ENCODE peak calls at places on chromosome 20, in nine cellular contexts. B, D, R, U, J, O, T, V and M are unnamed samples.

GRCh38 chr20:58433759-58434158 is 44.7 kb downstream of the VAPB start:
- DNase-seq in B (peak; percentile 77), D (no peak), R (peak; percentile 54), U (no peak), J (peak; percentile 72), O (no peak), T (no peak), V (peak; percentile 64), M (peak; percentile 74)

GRCh38 chr20:52754366-52754765 is 217.8 kb upstream of the TSHZ2 start:
- DNase-seq in B (no peak), D (no peak), R (peak; percentile 2), U (no peak), J (no peak), O (no peak), T (no peak), V (peak; percentile 17), M (no peak)

GRCh38 chr20:8515810-8516435 is 383.9 kb downstream of the PLCB1 start:
- DNase-seq in B (no peak), D (no peak), R (no peak), U (no peak), J (no peak), O (no peak), T (peak; percentile 22), V (no peak), M (no peak)

GRCh38 chr20:3239026-3239866 is at the start of gene SLC4A11:
- DNase-seq in B (no peak), D (no peak), R (peak; percentile 90), U (peak; percentile 71), J (no peak), O (peak; percentile 67), T (no peak), V (peak; percentile 62), M (peak; percentile 70)

GRCh38 chr20:2652724-2653510 is 485 bp downstream of the NOP56 start:
- DNase-seq in B (peak; percentile 2), D (no peak), R (no peak), U (peak; percentile 34), J (no peak), O (no peak), T (no peak), V (no peak), M (no peak)

GRCh38 chr20:1494436-1494835 is 3.2 kb upstream of the SIRPB2 start:
- DNase-seq in B (no peak), D (no peak), R (no peak), U (no peak), J (no peak), O (no peak), T (no peak), V (no peak), M (no peak)

GRCh38 chr20:49203746-49204145 is 15.5 kb upstream of the DDX27 start:
- DNase-seq in B (no peak), D (no peak), R (no peak), U (no peak), J (no peak), O (no peak), T (no peak), V (no peak), M (no peak)

GRCh38 chr20:17501701-17502100 is 29.5 kb downstream of the BFSP1 start:
- DNase-seq in B (no peak), D (no peak), R (no peak), U (no peak), J (no peak), O (no peak), T (no peak), V (no peak), M (no peak)

GRCh38 chr20:32538526-32538918 is 46.6 kb downstream of the NOL4L start:
- DNase-seq in B (peak; percentile 10), D (no peak), R (no peak), U (no peak), J (no peak), O (no peak), T (no peak), V (no peak), M (no peak)

GRCh38 chr20:44886828-44887227 is 1.3 kb downstream of the YWHAB start:
- DNase-seq in B (no peak), D (no peak), R (no peak), U (no peak), J (no peak), O (no peak), T (no peak), V (no peak), M (no peak)

GRCh38 chr20:48656661-48657211 is 171.1 kb downstream of the PREX1 start:
- DNase-seq in B (no peak), D (no peak), R (no peak), U (no peak), J (no peak), O (no peak), T (no peak), V (no peak), M (no peak)

GRCh38 chr20:9597547-9597946 is 83.2 kb downstream of the LAMP5 start:
- DNase-seq in B (no peak), D (no peak), R (peak; percentile 80), U (no peak), J (no peak), O (no peak), T (no peak), V (no peak), M (no peak)

GRCh38 chr20:37941332-37941731 is 38.4 kb downstream of the VSTM2L start:
- DNase-seq in B (no peak), D (no peak), R (no peak), U (no peak), J (no peak), O (no peak), T (no peak), V (no peak), M (no peak)
- TF ChIP-seq CTCF in B (peak; percentile 56), D (no peak), R (no peak), U (peak; percentile 13), J (peak; percentile 28), O (peak; percentile 87), T (peak; percentile 37), V (no peak), M (no peak)

GRCh38 chr20:62822788-62823651 is 6.2 kb downstream of the COL9A3 start:
- DNase-seq in B (no peak), D (no peak), R (peak; percentile 57), U (no peak), J (no peak), O (no peak), T (no peak), V (no peak), M (peak; percentile 29)
- TF ChIP-seq CTCF in B (peak; percentile 52), D (no peak), R (peak; percentile 50), U (no peak), J (peak; percentile 24), O (peak; percentile 66), T (peak; percentile 51), V (peak; percentile 29), M (peak; percentile 15)

DNA sequence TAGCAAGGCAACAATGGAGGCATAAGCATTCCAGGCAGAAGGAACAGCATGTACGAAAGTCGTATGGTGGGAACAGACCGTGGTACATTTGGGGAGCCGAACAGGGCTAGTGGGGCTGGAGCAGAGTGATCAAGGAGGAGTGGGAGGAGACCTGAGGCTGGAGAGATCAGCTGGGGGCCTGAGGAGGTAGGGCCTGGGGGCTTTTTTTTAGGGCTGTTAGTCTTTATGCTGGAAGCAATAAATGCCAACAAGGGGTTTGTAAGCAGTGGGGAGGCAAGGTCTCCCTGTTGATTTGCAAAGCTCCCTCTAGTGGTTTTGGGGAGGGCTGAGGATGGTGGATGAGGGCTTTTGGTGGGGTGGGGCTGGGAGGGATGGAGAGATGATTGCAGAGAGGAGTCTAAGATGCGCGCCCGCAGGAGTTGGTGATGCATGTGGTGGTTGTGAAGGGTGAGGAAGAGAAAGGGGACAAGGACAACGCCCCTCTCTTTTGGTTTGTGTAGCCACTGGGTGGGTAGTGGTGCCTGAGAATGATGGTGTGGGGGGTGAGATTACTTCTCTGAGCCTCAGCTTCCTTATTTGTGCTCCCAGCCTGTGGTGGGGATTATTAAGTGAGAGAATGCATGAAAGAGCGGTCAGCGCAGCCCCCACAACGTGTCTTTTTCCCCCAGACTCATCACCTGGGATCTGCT is 74.1 kb upstream of the TOX2 start:
- DNase-seq in B (no peak), D (no peak), R (no peak), U (no peak), J (no peak), O (peak; percentile 21), T (no peak), V (no peak), M (peak; percentile 31)
- TF ChIP-seq CTCF in B (peak; percentile 74), D (no peak), R (peak; percentile 39), U (peak; percentile 45), J (peak; percentile 56), O (peak; percentile 57), T (peak; percentile 54), V (peak; percentile 35), M (peak; percentile 57)

GRCh38 chr20:46774943-46775560 is 65.6 kb downstream of the SLC2A10 start:
- DNase-seq in B (no peak), D (no peak), R (peak; percentile 5), U (no peak), J (no peak), O (no peak), T (no peak), V (no peak), M (no peak)

GRCh38 chr20:46773680-46774079 is 64.2 kb downstream of the SLC2A10 start:
- DNase-seq in B (no peak), D (no peak), R (no peak), U (no peak), J (no peak), O (no peak), T (no peak), V (no peak), M (no peak)

GRCh38 chr20:46770330-46771194 is 61.1 kb downstream of the SLC2A10 start:
- DNase-seq in B (no peak), D (no peak), R (peak; percentile 59), U (no peak), J (no peak), O (no peak), T (no peak), V (no peak), M (peak; percentile 18)

GRCh38 chr20:46771195-46771588 is 61.7 kb downstream of the SLC2A10 start:
- DNase-seq in B (no peak), D (no peak), R (no peak), U (no peak), J (no peak), O (no peak), T (no peak), V (no peak), M (no peak)

GRCh38 chr20:46772901-46773300 is 63.5 kb downstream of the SLC2A10 start:
- DNase-seq in B (no peak), D (no peak), R (no peak), U (no peak), J (no peak), O (no peak), T (no peak), V (no peak), M (no peak)
- TF ChIP-seq CTCF in B (peak; percentile 33), D (no peak), R (peak; percentile 19), U (no peak), J (peak; percentile 49), O (peak; percentile 25), T (no peak), V (peak; percentile 23), M (peak; percentile 16)

DNA sequence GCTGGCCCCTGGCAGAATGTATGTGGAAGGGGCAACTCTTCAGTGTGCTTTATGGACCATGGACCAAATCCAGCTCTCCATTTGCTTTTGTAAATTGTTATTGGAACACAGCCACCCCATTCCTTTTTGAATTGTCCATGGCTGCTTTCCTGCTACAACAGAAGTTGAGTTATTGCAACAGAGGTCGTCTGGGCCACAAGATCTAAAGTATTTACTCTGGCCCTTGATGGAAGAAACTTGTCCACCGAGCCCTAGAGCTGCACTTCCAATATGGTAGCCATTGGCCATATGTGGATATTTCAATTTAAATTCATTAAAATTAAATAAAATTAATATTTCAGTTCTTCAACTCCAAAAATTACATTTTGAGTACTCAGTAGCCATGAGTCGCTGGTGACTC is 543.5 kb downstream of the PTPRT start:
- DNase-seq in B (no peak), D (no peak), R (no peak), U (no peak), J (no peak), O (no peak), T (no peak), V (no peak), M (no peak)
- TF ChIP-seq CTCF in B (no peak), D (no peak), R (no peak), U (no peak), J (no peak), O (no peak), T (no peak), V (no peak), M (no peak)